ENCODE peak calls at places on chromosomes 5 and 9, in six cellular contexts. W is tibial nerve, H is fibroblast of lung, D is HFF-Myc, N is kidney epithelial cell, I is GM13977. Y is an unnamed sample.

GRCh38 chr5:53431665-53432064 is 48.8 kb upstream of the FST start:
- DNase-seq in W (no peak), H (peak), D (no peak), N (no peak), I (no peak), Y (no peak)

GRCh38 chr9:84371737-84372136 is 31.2 kb upstream of the SLC28A3 start:
- DNase-seq in W (no peak), H (peak), D (peak), N (peak), I (no peak), Y (peak)

GRCh38 chr5:5480481-5481111 is 58.1 kb downstream of the ICE1 start:
- DNase-seq in W (no peak), H (no peak), D (no peak), N (no peak), I (no peak), Y (no peak)

GRCh38 chr5:83077662-83078261 is 415 bp downstream of the XRCC4 start:
- DNase-seq in W (no peak), H (peak), D (no peak), N (no peak), I (no peak), Y (no peak)

GRCh38 chr9:121021294-121021693 is 28.8 kb downstream of the C5 start:
- DNase-seq in W (no peak), H (no peak), D (peak), N (no peak), I (no peak), Y (no peak)

GRCh38 chr9:23493219-23493618 is 332.8 kb downstream of the ELAVL2 start:
- DNase-seq in W (no peak), H (no peak), D (no peak), N (no peak), I (no peak), Y (no peak)

GRCh38 chr9:112734892-112735291 is 15.7 kb upstream of the SNX30 start:
- DNase-seq in W (no peak), H (no peak), D (no peak), N (no peak), I (no peak), Y (no peak)

GRCh38 chr5:127299678-127300077 is 9.1 kb downstream of the MEGF10 start:
- DNase-seq in W (no peak), H (no peak), D (no peak), N (no peak), I (no peak), Y (no peak)

GRCh38 chr5:93307557-93307956 is 273.5 kb downstream of the NR2F1-AS1 start:
- DNase-seq in W (no peak), H (peak), D (no peak), N (no peak), I (no peak), Y (peak)

GRCh38 chr5:179261301-179262125 is 83.7 kb downstream of the ADAMTS2 start:
- DNase-seq in W (no peak), H (no peak), D (no peak), N (no peak), I (no peak), Y (no peak)

GRCh38 chr5:136046231-136046630 is 17.4 kb downstream of the TGFBI start:
- DNase-seq in W (no peak), H (no peak), D (no peak), N (no peak), I (no peak), Y (no peak)

GRCh38 chr5:133930824-133931111 is 37.7 kb downstream of the C5orf15 start:
- DNase-seq in W (no peak), H (no peak), D (no peak), N (no peak), I (no peak), Y (no peak)

GRCh38 chr5:66741394-66741793 is 145.2 kb downstream of the MAST4 start:
- DNase-seq in W (no peak), H (no peak), D (no peak), N (no peak), I (no peak), Y (no peak)

GRCh38 chr5:174935854-174936474 is 211.6 kb downstream of the MSX2 start:
- DNase-seq in W (no peak), H (peak), D (peak), N (peak), I (peak), Y (peak)

GRCh38 chr9:123220127-123220526 is 48.3 kb downstream of the STRBP start:
- DNase-seq in W (no peak), H (no peak), D (no peak), N (no peak), I (no peak), Y (no peak)

GRCh38 chr9:105930007-105930627 is 235.8 kb downstream of the TMEM38B start:
- DNase-seq in W (no peak), H (no peak), D (peak), N (no peak), I (no peak), Y (no peak)

GRCh38 chr5:96823900-96824351 is 16.2 kb upstream of the ERAP1 start:
- DNase-seq in W (no peak), H (peak), D (peak), N (peak), I (no peak), Y (peak)

GRCh38 chr5:148740966-148741742 is 85.3 kb upstream of the ADRB2 start:
- DNase-seq in W (no peak), H (peak), D (peak), N (peak), I (peak), Y (peak)

GRCh38 chr5:143771229-143772001 is 40.5 kb upstream of the HMHB1 start:
- DNase-seq in W (no peak), H (no peak), D (no peak), N (no peak), I (no peak), Y (no peak)

GRCh38 chr5:36751881-36752280 is 124.7 kb upstream of the NIPBL start:
- DNase-seq in W (no peak), H (no peak), D (no peak), N (no peak), I (no peak), Y (no peak)

GRCh38 chr9:19231126-19232035 is 888 bp downstream of the DENND4C start:
- DNase-seq in W (no peak), H (peak), D (no peak), N (no peak), I (peak), Y (no peak)

GRCh38 chr9:112618385-112619001 is 99.4 kb downstream of the INIP start:
- DNase-seq in W (no peak), H (no peak), D (no peak), N (no peak), I (no peak), Y (no peak)

GRCh38 chr5:180642181-180643140 is 6.9 kb downstream of the FLT4 start:
- DNase-seq in W (no peak), H (no peak), D (no peak), N (no peak), I (peak), Y (no peak)

GRCh38 chr5:141641634-141642278 is 5.0 kb downstream of the RELL2 start:
- DNase-seq in W (no peak), H (peak), D (no peak), N (peak), I (peak), Y (no peak)

GRCh38 chr5:139696894-139697658 is 48.9 kb downstream of the CXXC5 start:
- DNase-seq in W (peak), H (peak), D (no peak), N (peak), I (peak), Y (peak)

GRCh38 chr9:114957558-114957957 is 27.2 kb upstream of the TNFSF8 start:
- DNase-seq in W (no peak), H (no peak), D (no peak), N (no peak), I (no peak), Y (no peak)

GRCh38 chr9:126953089-126953809 is 38.7 kb downstream of the RALGPS1 start:
- DNase-seq in W (no peak), H (peak), D (no peak), N (no peak), I (no peak), Y (no peak)

GRCh38 chr5:176743136-176743827 is 67.1 kb upstream of the UNC5A start:
- DNase-seq in W (no peak), H (no peak), D (no peak), N (no peak), I (peak), Y (no peak)

GRCh38 chr5:39520232-39520572 is 95.4 kb upstream of the DAB2 start:
- DNase-seq in W (no peak), H (peak), D (peak), N (no peak), I (no peak), Y (peak)

GRCh38 chr9:134188421-134189166 is 24.2 kb upstream of the RNU6ATAC start:
- DNase-seq in W (peak), H (peak), D (no peak), N (no peak), I (no peak), Y (no peak)

GRCh38 chr5:148998174-148998797 is 64.6 kb downstream of the SH3TC2 start:
- DNase-seq in W (no peak), H (peak), D (no peak), N (no peak), I (peak), Y (no peak)

GRCh38 chr9:98432134-98432533 is 176.7 kb upstream of the TBC1D2 start:
- DNase-seq in W (no peak), H (no peak), D (no peak), N (no peak), I (no peak), Y (no peak)

GRCh38 chr5:55027589-55027988 is 3.5 kb downstream of the GZMK start:
- DNase-seq in W (no peak), H (no peak), D (no peak), N (no peak), I (no peak), Y (no peak)

GRCh38 chr9:34337404-34337803 is 8.0 kb downstream of the NUDT2 start:
- DNase-seq in W (no peak), H (no peak), D (no peak), N (no peak), I (no peak), Y (no peak)
- TF ChIP-seq CTCF in W (no peak), H (peak), D (no peak), N (peak), I (peak), Y (peak)

DNA sequence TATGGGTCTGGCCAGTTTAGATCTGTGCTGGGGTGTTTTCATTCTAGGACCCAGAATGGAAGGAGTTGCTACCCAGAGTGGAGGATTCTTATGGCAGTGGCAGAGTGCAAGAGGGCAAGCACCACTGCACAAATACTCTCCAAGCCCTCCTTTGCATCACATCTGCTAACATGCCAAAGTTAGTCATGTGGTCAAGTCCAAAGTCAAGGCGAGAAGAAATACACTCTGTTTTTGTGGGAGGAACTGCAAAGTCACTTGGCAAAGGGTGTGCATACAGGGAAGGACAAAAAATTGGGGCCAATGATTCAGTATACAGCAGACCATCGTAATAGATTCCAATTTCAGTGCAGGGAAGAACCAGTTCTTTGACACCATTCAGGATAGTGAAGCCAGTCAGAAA is 43.9 kb upstream of the HMGCS1 start:
- DNase-seq in W (no peak), H (no peak), D (no peak), N (no peak), I (no peak), Y (no peak)
- TF ChIP-seq CTCF in W (no peak), H (no peak), D (no peak), N (no peak), I (no peak), Y (no peak)

GRCh38 chr5:56481147-56481997 is 248.2 kb upstream of the ANKRD55 start:
- DNase-seq in W (no peak), H (peak), D (no peak), N (no peak), I (peak), Y (no peak)
- TF ChIP-seq CTCF in W (no peak), H (peak), D (peak), N (peak), I (peak), Y (peak)

GRCh38 chr5:57695179-57695578 is 212.6 kb upstream of the ACTBL2 start:
- DNase-seq in W (no peak), H (no peak), D (no peak), N (no peak), I (no peak), Y (no peak)

GRCh38 chr5:57696906-57697590 is 214.4 kb upstream of the ACTBL2 start:
- DNase-seq in W (no peak), H (peak), D (no peak), N (no peak), I (no peak), Y (no peak)

GRCh38 chr5:57698785-57699184 is 216.2 kb upstream of the ACTBL2 start:
- DNase-seq in W (no peak), H (peak), D (no peak), N (peak), I (no peak), Y (no peak)

GRCh38 chr5:57693488-57694305 is 211.1 kb upstream of the ACTBL2 start:
- DNase-seq in W (no peak), H (no peak), D (no peak), N (no peak), I (no peak), Y (no peak)

DNA sequence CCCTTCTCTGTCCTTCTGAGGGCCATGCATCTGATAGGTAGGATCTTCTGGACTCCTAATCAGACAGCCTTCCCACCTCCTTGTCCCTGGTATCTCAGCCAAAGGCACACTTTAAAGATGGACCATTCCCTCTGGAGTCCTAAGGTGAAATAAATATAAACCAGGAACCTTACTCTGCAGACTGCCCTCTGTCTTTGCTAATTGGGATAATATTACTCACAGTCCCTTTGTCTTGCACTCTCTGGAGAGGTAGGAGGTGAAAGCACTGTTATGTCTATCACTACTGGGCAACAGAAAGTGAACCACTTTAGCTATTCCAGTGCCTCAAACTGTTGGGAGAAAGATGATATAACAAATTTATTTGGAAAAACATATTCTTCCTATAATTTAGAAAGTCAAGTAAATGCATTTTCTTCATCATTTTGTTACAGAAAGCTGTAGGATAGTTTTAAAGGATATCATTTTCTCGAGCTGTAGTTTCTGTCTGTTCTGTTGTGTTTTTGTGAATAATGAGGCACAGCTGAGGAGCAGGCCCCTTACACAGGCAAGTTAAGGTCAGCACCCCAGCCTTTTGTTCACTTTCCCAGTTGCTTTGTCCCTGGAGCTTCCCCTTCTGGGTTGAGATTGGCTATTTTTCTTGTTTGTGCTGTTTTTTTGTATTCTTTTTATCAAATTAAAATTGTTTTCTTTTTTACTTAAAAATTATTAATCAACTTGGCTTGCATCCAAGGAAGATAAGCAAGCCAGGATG is 213.6 kb upstream of the ACTBL2 start:
- DNase-seq in W (no peak), H (no peak), D (no peak), N (no peak), I (no peak), Y (no peak)
- TF ChIP-seq CTCF in W (no peak), H (no peak), D (no peak), N (no peak), I (no peak), Y (no peak)

DNA sequence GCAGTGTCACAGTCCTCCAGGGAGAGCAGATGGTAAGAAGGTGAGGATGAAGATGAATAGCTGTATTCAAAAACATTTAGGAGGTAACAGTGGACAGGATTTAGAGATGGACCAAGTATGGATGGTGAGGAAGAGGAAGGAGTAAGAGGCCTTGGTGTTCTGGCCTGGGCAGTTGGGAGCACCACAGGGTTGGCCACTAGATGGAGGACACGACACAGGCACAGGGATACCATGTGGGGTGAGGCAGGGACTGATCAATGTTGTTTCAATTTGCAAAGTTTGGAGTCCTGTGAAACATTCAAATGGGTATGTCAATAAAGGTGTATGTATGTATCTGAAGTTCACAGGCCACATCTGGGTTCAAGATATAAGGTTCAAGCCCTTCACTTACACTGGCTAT is 141.1 kb upstream of the RASEF start:
- DNase-seq in W (no peak), H (no peak), D (no peak), N (no peak), I (no peak), Y (no peak)
- TF ChIP-seq CTCF in W (no peak), H (no peak), D (no peak), N (no peak), I (no peak), Y (peak)

GRCh38 chr9:35164711-35165110 is 2.9 kb downstream of the UNC13B start:
- DNase-seq in W (no peak), H (peak), D (no peak), N (no peak), I (no peak), Y (no peak)

GRCh38 chr9:35158501-35159280 is 3.1 kb upstream of the UNC13B start:
- DNase-seq in W (no peak), H (no peak), D (no peak), N (no peak), I (no peak), Y (no peak)

GRCh38 chr9:35162605-35163315 is 951 bp downstream of the UNC13B start:
- DNase-seq in W (no peak), H (peak), D (no peak), N (no peak), I (no peak), Y (no peak)

GRCh38 chr9:35163413-35163812 is 1.6 kb downstream of the UNC13B start:
- DNase-seq in W (no peak), H (no peak), D (no peak), N (no peak), I (no peak), Y (no peak)

GRCh38 chr9:35161713-35162604 is at the start of gene UNC13B:
- DNase-seq in W (peak), H (peak), D (peak), N (peak), I (peak), Y (peak)
- TF ChIP-seq CTCF in W (no peak), H (peak), D (no peak), N (peak), I (no peak), Y (peak)

GRCh38 chr9:27712826-27713225 is 139.5 kb upstream of the C9orf72 start:
- DNase-seq in W (no peak), H (no peak), D (no peak), N (no peak), I (no peak), Y (no peak)

GRCh38 chr9:27715651-27716050 is 142.4 kb upstream of the C9orf72 start:
- DNase-seq in W (no peak), H (no peak), D (no peak), N (no peak), I (no peak), Y (no peak)

GRCh38 chr9:27717991-27718390 is 144.7 kb upstream of the C9orf72 start:
- DNase-seq in W (no peak), H (no peak), D (no peak), N (no peak), I (no peak), Y (no peak)

GRCh38 chr9:27711241-27711640 is 138.0 kb upstream of the C9orf72 start:
- DNase-seq in W (no peak), H (no peak), D (no peak), N (no peak), I (no peak), Y (no peak)

DNA sequence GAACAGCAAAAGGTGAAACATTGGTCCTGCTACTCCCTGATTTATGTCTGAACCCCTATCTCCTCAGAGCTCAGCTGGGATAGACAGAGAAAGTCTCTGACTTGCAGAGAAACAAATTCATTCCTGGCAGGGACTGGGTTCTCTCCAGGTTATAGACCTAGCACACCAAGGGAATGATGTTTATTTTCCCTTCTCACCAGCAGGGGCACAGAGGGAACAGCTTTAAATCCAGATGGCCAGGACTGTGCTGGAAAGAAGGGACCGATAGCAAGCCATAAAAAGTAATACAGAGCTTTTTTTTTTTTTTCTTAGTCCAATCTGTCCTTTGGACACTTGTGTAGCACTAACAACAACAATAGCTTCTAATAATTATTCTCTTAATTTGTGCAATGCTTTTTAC is 141.1 kb upstream of the C9orf72 start:
- DNase-seq in W (no peak), H (no peak), D (no peak), N (no peak), I (no peak), Y (no peak)
- TF ChIP-seq CTCF in W (no peak), H (no peak), D (no peak), N (peak), I (no peak), Y (no peak)